ENCODE peak calls at places on chromosomes 13 and 19, in seven cellular contexts. O is body of pancreas, V is HepG2, C is NB4, P is transverse colon, U is lower leg skin, B is uterus. W is an unnamed sample.

GRCh38 chr19:658059-658839 is 4.8 kb downstream of the RNF126 start:
- DNase-seq in O (peak), V (no peak), C (no peak), P (no peak), U (no peak), B (no peak), W (no peak)

GRCh38 chr19:866769-867300 is 7.4 kb downstream of the CFD start:
- DNase-seq in O (no peak), V (no peak), C (no peak), P (no peak), U (no peak), B (no peak), W (no peak)

GRCh38 chr13:71867101-71867814 is at the start of gene DACH1:
- DNase-seq in O (peak), V (peak), C (peak), P (peak), U (no peak), B (peak), W (no peak)

GRCh38 chr19:49361438-49362047 is 673 bp downstream of the TEAD2 start:
- DNase-seq in O (peak), V (peak), C (no peak), P (peak), U (peak), B (peak), W (peak)

GRCh38 chr19:39104104-39104708 is 20.0 kb downstream of the ACP7 start:
- DNase-seq in O (no peak), V (peak), C (no peak), P (no peak), U (no peak), B (no peak), W (no peak)

GRCh38 chr13:70023506-70023905 is 84.1 kb upstream of the ATXN8OS start:
- DNase-seq in O (no peak), V (no peak), C (no peak), P (no peak), U (no peak), B (no peak), W (no peak)

GRCh38 chr13:109517516-109517915 is 268.9 kb downstream of the IRS2 start:
- DNase-seq in O (no peak), V (no peak), C (no peak), P (no peak), U (no peak), B (no peak), W (no peak)

GRCh38 chr13:80342541-80343371 is 1.8 kb upstream of the SPRY2 start:
- DNase-seq in O (peak), V (peak), C (peak), P (peak), U (peak), B (peak), W (peak)

GRCh38 chr13:30126903-30127428 is 180.4 kb downstream of the KATNAL1 start:
- DNase-seq in O (no peak), V (no peak), C (no peak), P (no peak), U (no peak), B (no peak), W (no peak)

GRCh38 chr13:45162821-45163220 is 38.0 kb downstream of the KCTD4 start:
- DNase-seq in O (no peak), V (no peak), C (no peak), P (no peak), U (no peak), B (no peak), W (no peak)

GRCh38 chr19:31113250-31113685 is 236.0 kb downstream of the TSHZ3 start:
- DNase-seq in O (no peak), V (no peak), C (no peak), P (no peak), U (peak), B (no peak), W (no peak)

GRCh38 chr13:113080901-113081521 is 24.6 kb upstream of the F7 start:
- DNase-seq in O (no peak), V (no peak), C (no peak), P (no peak), U (no peak), B (no peak), W (no peak)

GRCh38 chr13:42011601-42012401 is 36.6 kb upstream of the DGKH start:
- DNase-seq in O (peak), V (no peak), C (no peak), P (no peak), U (no peak), B (peak), W (no peak)

GRCh38 chr19:42281175-42282035 is 12.4 kb downstream of the CIC start:
- DNase-seq in O (peak), V (peak), C (peak), P (peak), U (peak), B (peak), W (no peak)

GRCh38 chr19:38778733-38779132 is 5.4 kb upstream of the LGALS7 start:
- DNase-seq in O (no peak), V (no peak), C (no peak), P (no peak), U (no peak), B (no peak), W (no peak)

GRCh38 chr13:79030513-79030912 is 371.6 kb upstream of the OBI1 start:
- DNase-seq in O (no peak), V (no peak), C (no peak), P (no peak), U (no peak), B (no peak), W (no peak)

GRCh38 chr13:91684746-91685145 is 286.3 kb downstream of the GPC5 start:
- DNase-seq in O (no peak), V (no peak), C (no peak), P (no peak), U (no peak), B (no peak), W (no peak)

GRCh38 chr13:79862515-79862914 is 381.6 kb downstream of the NDFIP2 start:
- DNase-seq in O (no peak), V (no peak), C (no peak), P (no peak), U (no peak), B (no peak), W (no peak)

GRCh38 chr19:35264281-35265125 is 4.3 kb upstream of the USF2 start:
- DNase-seq in O (peak), V (no peak), C (no peak), P (peak), U (peak), B (peak), W (no peak)

GRCh38 chr13:93233997-93234416 is 7.4 kb downstream of the GPC6 start:
- DNase-seq in O (no peak), V (peak), C (peak), P (no peak), U (no peak), B (no peak), W (no peak)

GRCh38 chr13:95349267-95349666 is 48.0 kb upstream of the ABCC4 start:
- DNase-seq in O (no peak), V (no peak), C (no peak), P (no peak), U (no peak), B (no peak), W (no peak)

GRCh38 chr13:64755961-64756360 is 2474.2 kb downstream of the PCDH9 start:
- DNase-seq in O (no peak), V (no peak), C (no peak), P (no peak), U (no peak), B (no peak), W (no peak)

GRCh38 chr19:6700586-6701316 is 19.7 kb downstream of the C3 start:
- DNase-seq in O (no peak), V (no peak), C (no peak), P (no peak), U (no peak), B (no peak), W (no peak)

GRCh38 chr13:26401578-26402021 is 147.7 kb downstream of the CDK8 start:
- DNase-seq in O (no peak), V (peak), C (no peak), P (no peak), U (no peak), B (no peak), W (no peak)

GRCh38 chr19:40724848-40725247 is 7.9 kb downstream of the ITPKC start:
- DNase-seq in O (no peak), V (no peak), C (no peak), P (no peak), U (no peak), B (no peak), W (no peak)

GRCh38 chr13:64397699-64398098 is 2832.4 kb downstream of the PCDH9 start:
- DNase-seq in O (no peak), V (no peak), C (no peak), P (no peak), U (no peak), B (no peak), W (no peak)

GRCh38 chr19:48230555-48231129 is 25.1 kb downstream of the CARD8 start:
- DNase-seq in O (no peak), V (no peak), C (peak), P (no peak), U (no peak), B (no peak), W (no peak)

GRCh38 chr13:109977212-109977968 is 191.0 kb upstream of the IRS2 start:
- DNase-seq in O (no peak), V (no peak), C (no peak), P (no peak), U (peak), B (no peak), W (no peak)

GRCh38 chr13:110067355-110068175 is 239.4 kb downstream of the COL4A1 start:
- DNase-seq in O (no peak), V (no peak), C (no peak), P (no peak), U (no peak), B (no peak), W (no peak)

GRCh38 chr13:99419591-99420243 is 81.6 kb upstream of the TM9SF2 start:
- DNase-seq in O (no peak), V (no peak), C (no peak), P (no peak), U (peak), B (no peak), W (no peak)

GRCh38 chr13:99471231-99472202 is 29.8 kb upstream of the TM9SF2 start:
- DNase-seq in O (no peak), V (no peak), C (no peak), P (no peak), U (no peak), B (no peak), W (no peak)

GRCh38 chr19:14450168-14450874 is 17.2 kb downstream of the PKN1 start:
- DNase-seq in O (no peak), V (peak), C (peak), P (no peak), U (no peak), B (peak), W (no peak)

GRCh38 chr19:8185343-8186068 is 23.7 kb upstream of the CERS4 start:
- DNase-seq in O (no peak), V (no peak), C (no peak), P (no peak), U (no peak), B (no peak), W (no peak)

GRCh38 chr19:1074512-1075283 is 7.7 kb downstream of the ARHGAP45 start:
- DNase-seq in O (peak), V (no peak), C (no peak), P (peak), U (peak), B (no peak), W (peak)

GRCh38 chr19:50838239-50838638 is 4.9 kb upstream of the KLK15 start:
- DNase-seq in O (no peak), V (no peak), C (peak), P (no peak), U (no peak), B (no peak), W (no peak)
- TF ChIP-seq CTCF in O (no peak), V (peak), C (peak), P (peak), U (no peak), B (peak), W (no peak)

GRCh38 chr19:4694211-4694987 is 24.3 kb upstream of the MYDGF start:
- DNase-seq in O (peak), V (no peak), C (peak), P (peak), U (peak), B (peak), W (no peak)
- TF ChIP-seq POLR2A in O (no peak), V (no peak), C (no peak), P (no peak), U (no peak), B (no peak), W (no peak)

GRCh38 chr13:36819064-36819810 is at the start of gene RFXAP:
- DNase-seq in O (peak), V (peak), C (peak), P (peak), U (peak), B (peak), W (peak)
- TF ChIP-seq CTCF in O (no peak), V (peak), C (no peak), P (peak), U (no peak), B (peak), W (no peak)

GRCh38 chr19:45474191-45474940 is 6.6 kb downstream of the FOSB start:
- DNase-seq in O (no peak), V (no peak), C (no peak), P (no peak), U (no peak), B (no peak), W (no peak)
- TF ChIP-seq POLR2A in O (no peak), V (no peak), C (no peak), P (no peak), U (no peak), B (no peak), W (no peak)

GRCh38 chr13:20057963-20058362 is 99.4 kb downstream of the ZMYM2 start:
- DNase-seq in O (no peak), V (no peak), C (no peak), P (no peak), U (no peak), B (no peak), W (no peak)
- TF ChIP-seq CTCF in O (no peak), V (no peak), C (no peak), P (no peak), U (no peak), B (no peak), W (no peak)

DNA sequence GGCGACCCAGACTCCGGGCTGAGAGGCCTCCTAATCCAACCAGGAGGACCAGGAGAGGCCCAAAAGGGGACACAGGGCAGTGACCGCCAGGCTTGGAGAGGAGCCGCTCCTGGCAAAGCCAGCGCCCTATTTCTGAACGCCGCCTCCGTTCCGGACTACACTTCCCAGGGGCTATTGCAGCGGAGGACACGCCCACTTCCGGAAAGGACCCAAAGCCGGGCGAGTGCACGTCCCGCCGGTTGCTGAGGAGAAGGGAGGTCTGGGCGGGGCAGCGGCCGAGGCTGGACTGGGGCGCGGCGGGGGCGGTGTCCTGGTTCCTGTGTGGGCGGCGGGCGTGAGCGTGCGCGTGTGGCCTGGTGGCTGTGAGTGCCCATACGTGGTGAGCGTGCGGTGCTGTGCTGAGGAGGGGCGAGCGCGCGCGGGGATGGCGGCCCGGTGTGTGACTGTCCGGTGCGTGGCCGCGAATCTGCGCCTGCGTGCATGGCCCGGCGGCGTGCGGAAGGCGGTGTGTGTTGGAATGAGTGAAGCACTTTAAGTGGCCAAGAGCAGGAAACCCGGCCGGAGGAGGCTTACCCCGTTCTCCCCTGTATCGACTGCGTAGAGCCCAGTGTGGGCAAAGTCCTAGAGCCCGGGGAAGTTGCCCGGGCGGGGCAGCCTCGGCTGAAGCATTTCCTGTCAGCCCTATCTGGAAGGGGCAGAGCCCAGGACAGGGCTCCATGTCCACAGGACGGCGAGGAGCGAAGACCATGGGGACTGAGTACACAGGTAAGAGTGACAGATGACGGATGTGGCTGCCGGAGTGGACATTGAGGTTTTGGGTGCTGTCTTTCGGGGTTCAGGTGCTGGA is at the start of gene ZNF470:
- DNase-seq in O (peak), V (no peak), C (peak), P (peak), U (peak), B (peak), W (peak)
- TF ChIP-seq POLR2A in O (peak), V (no peak), C (no peak), P (peak), U (no peak), B (peak), W (peak)

DNA sequence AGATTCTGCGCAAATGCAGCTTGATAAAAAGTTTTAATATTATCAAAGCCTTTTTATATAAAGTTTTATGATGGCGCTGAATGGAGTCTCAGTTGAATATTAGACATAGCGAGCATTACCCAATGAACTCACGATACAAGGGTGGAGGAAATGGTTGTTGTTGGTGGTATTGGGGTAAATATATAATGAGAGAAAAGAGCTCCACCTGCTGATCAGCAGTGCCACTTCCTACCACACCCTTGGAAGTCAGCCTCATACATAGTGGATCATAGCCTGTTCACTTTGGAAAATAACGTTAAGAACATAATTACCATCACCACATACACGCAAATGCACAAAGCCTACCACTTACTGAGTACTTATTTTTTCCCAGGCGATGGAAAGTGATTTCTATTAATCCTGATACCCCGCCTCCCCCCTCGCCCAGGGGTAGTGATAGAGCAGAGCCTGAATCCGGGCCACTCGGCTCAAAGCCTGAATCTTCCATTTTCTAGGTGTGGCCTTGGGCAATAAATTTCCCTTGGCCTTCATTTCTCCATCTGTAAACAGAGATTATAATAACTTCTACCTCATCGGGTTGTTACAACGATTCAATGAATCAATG is 358.3 kb downstream of the KLF5 start:
- DNase-seq in O (peak), V (peak), C (peak), P (no peak), U (no peak), B (no peak), W (no peak)
- TF ChIP-seq CTCF in O (peak), V (peak), C (peak), P (no peak), U (no peak), B (no peak), W (no peak)

GRCh38 chr19:9806781-9807180 is 12.1 kb downstream of the FBXL12 start:
- DNase-seq in O (no peak), V (no peak), C (no peak), P (no peak), U (no peak), B (no peak), W (no peak)
- TF ChIP-seq POLR2A in O (no peak), V (no peak), C (no peak), P (no peak), U (no peak), B (no peak), W (no peak)

GRCh38 chr19:5184930-5185329 is 155.7 kb downstream of the PTPRS start:
- DNase-seq in O (no peak), V (no peak), C (no peak), P (no peak), U (no peak), B (no peak), W (no peak)

GRCh38 chr19:5188548-5189317 is 151.9 kb downstream of the PTPRS start:
- DNase-seq in O (no peak), V (no peak), C (no peak), P (no peak), U (no peak), B (no peak), W (no peak)

GRCh38 chr19:5189318-5189607 is 151.3 kb downstream of the PTPRS start:
- DNase-seq in O (no peak), V (no peak), C (no peak), P (no peak), U (no peak), B (no peak), W (no peak)

GRCh38 chr19:5183616-5184015 is 157.0 kb downstream of the PTPRS start:
- DNase-seq in O (no peak), V (no peak), C (no peak), P (no peak), U (no peak), B (no peak), W (no peak)

GRCh38 chr19:5186293-5187050 is 154.1 kb downstream of the PTPRS start:
- DNase-seq in O (no peak), V (no peak), C (no peak), P (no peak), U (no peak), B (no peak), W (no peak)
- TF ChIP-seq CTCF in O (no peak), V (no peak), C (no peak), P (no peak), U (no peak), B (no peak), W (no peak)

GRCh38 chr19:13153627-13154240 is 3.5 kb downstream of the IER2 start:
- DNase-seq in O (peak), V (no peak), C (peak), P (peak), U (no peak), B (peak), W (no peak)

GRCh38 chr19:13155472-13156284 is 5.5 kb downstream of the IER2 start:
- DNase-seq in O (peak), V (peak), C (peak), P (peak), U (peak), B (peak), W (peak)

GRCh38 chr19:13152854-13153626 is 2.8 kb downstream of the IER2 start:
- DNase-seq in O (peak), V (peak), C (peak), P (peak), U (peak), B (peak), W (peak)

GRCh38 chr19:13154241-13154778 is 4.1 kb downstream of the IER2 start:
- DNase-seq in O (peak), V (peak), C (peak), P (peak), U (peak), B (peak), W (peak)

GRCh38 chr19:13154911-13155471 is 4.8 kb downstream of the IER2 start:
- DNase-seq in O (peak), V (peak), C (peak), P (peak), U (peak), B (peak), W (peak)
- TF ChIP-seq POLR2A in O (peak), V (peak), C (peak), P (peak), U (no peak), B (no peak), W (no peak)

W was measured in tibial nerve.